ENCODE peak calls at places on chromosomes 5 and 9, in eight cellular contexts. A, Q, P, X, U, N, B and S are unnamed samples.

GRCh38 chr5:179858241-179858585 is 404 bp downstream of the MRNIP start:
- DNase-seq in Q (no peak), B (peak), P (peak), X (peak), A (peak), N (peak), U (peak), S (no peak)

GRCh38 chr9:36748322-36748899 is 175.7 kb downstream of the MELK start:
- DNase-seq in A (no peak), X (peak), Q (no peak), B (peak), P (no peak), U (peak), N (peak), S (peak)

GRCh38 chr9:121510766-121511555 is 11.3 kb upstream of the GGTA1 start:
- DNase-seq in Q (no peak), A (no peak), N (no peak), U (no peak), X (peak), B (no peak), P (no peak), S (no peak)

GRCh38 chr9:132538071-132538470 is 44.3 kb upstream of the BARHL1 start:
- DNase-seq in Q (no peak), P (no peak), U (no peak), B (no peak), A (no peak), N (no peak), X (no peak), S (no peak)

GRCh38 chr5:67003373-67003905 is 193.2 kb downstream of the CD180 start:
- DNase-seq in X (no peak), U (no peak), B (no peak), A (no peak), Q (no peak), N (no peak), P (no peak), S (no peak)

GRCh38 chr9:17627641-17628040 is 48.8 kb downstream of the SH3GL2 start:
- DNase-seq in Q (no peak), N (no peak), A (no peak), P (no peak), X (no peak), U (peak), B (no peak), S (no peak)

GRCh38 chr9:79583957-79584654 is 12.3 kb downstream of the TLE4 start:
- DNase-seq in Q (peak), X (peak), N (peak), U (peak), A (no peak), B (no peak), P (no peak), S (no peak)

GRCh38 chr5:154058055-154059038 is 19.6 kb downstream of the MFAP3 start:
- DNase-seq in P (no peak), X (no peak), U (peak), N (no peak), A (no peak), B (no peak), Q (no peak), S (no peak)

GRCh38 chr5:149937610-149938009 is 7.0 kb downstream of the PDE6A start:
- DNase-seq in B (no peak), U (no peak), Q (no peak), P (no peak), N (no peak), A (no peak), X (no peak), S (no peak)

GRCh38 chr9:136372561-136373299 is 739 bp downstream of the CARD9 start:
- DNase-seq in A (no peak), Q (no peak), X (peak), U (peak), P (no peak), B (peak), N (peak), S (peak)

GRCh38 chr5:179823937-179824744 is 3.4 kb downstream of the SQSTM1 start:
- DNase-seq in U (no peak), X (no peak), A (no peak), B (no peak), Q (no peak), N (no peak), P (no peak), S (no peak)

GRCh38 chr5:38497946-38498345 is 58.5 kb downstream of the LIFR start:
- DNase-seq in P (no peak), B (no peak), U (peak), Q (no peak), X (no peak), N (no peak), A (no peak), S (no peak)